ENCODE peak calls at places on chromosome 17, in nine cellular contexts. C is lower lobe of right lung, H is dorsolateral prefrontal cortex, E is endothelial cell of umbilical vein, W is lower leg skin, M is astrocyte of the spinal cord, J is cardiac muscle cell, L is HCT116, G is esophagus muscularis mucosa. I is an unnamed sample.

GRCh38 chr17:80750263-80750662 is 205.6 kb downstream of the RPTOR start:
- DNase-seq in C (no peak), H (no peak), E (peak), W (no peak), M (no peak), J (no peak), L (no peak), G (no peak), I (no peak)

GRCh38 chr17:57999496-58000017 is 7.5 kb downstream of the SRSF1 start:
- DNase-seq in C (no peak), H (no peak), E (peak), W (no peak), M (peak), J (peak), L (peak), G (no peak), I (peak)

GRCh38 chr17:61770752-61771533 is 92.4 kb downstream of the BRIP1 start:
- DNase-seq in C (no peak), H (no peak), E (no peak), W (no peak), M (peak), J (peak), L (no peak), G (no peak), I (peak)

GRCh38 chr17:70110443-70110880 is 35.4 kb downstream of the KCNJ16 start:
- DNase-seq in C (no peak), H (no peak), E (peak), W (no peak), M (peak), J (peak), L (no peak), G (no peak), I (peak)

GRCh38 chr17:79483122-79483521 is 127.7 kb downstream of the RBFOX3 start:
- DNase-seq in C (no peak), H (no peak), E (no peak), W (no peak), M (no peak), J (no peak), L (no peak), G (no peak), I (no peak)

GRCh38 chr17:32123782-32124181 is 18.5 kb upstream of the RHOT1 start:
- DNase-seq in C (no peak), H (no peak), E (no peak), W (peak), M (peak), J (peak), L (no peak), G (no peak), I (no peak)

GRCh38 chr17:36601303-36602029 is at the start of gene MRM1:
- DNase-seq in C (peak), H (peak), E (peak), W (peak), M (peak), J (peak), L (peak), G (peak), I (peak)

GRCh38 chr17:80260791-80261158 is at the start of gene RNF213:
- DNase-seq in C (peak), H (no peak), E (peak), W (peak), M (peak), J (peak), L (no peak), G (no peak), I (no peak)

GRCh38 chr17:19249681-19250080 is 12.5 kb downstream of the EPN2 start:
- DNase-seq in C (no peak), H (no peak), E (peak), W (no peak), M (peak), J (peak), L (no peak), G (no peak), I (peak)

GRCh38 chr17:57810740-57811632 is 38.9 kb downstream of the MRPS23 start:
- DNase-seq in C (no peak), H (no peak), E (no peak), W (peak), M (peak), J (peak), L (no peak), G (peak), I (peak)

GRCh38 chr17:8494021-8494420 is 58.3 kb downstream of the NDEL1 start:
- DNase-seq in C (no peak), H (no peak), E (no peak), W (peak), M (no peak), J (no peak), L (no peak), G (no peak), I (no peak)

GRCh38 chr17:64411999-64412771 is 21.5 kb upstream of the PECAM1 start:
- DNase-seq in C (peak), H (peak), E (peak), W (peak), M (peak), J (peak), L (no peak), G (no peak), I (no peak)

GRCh38 chr17:30405161-30405560 is 26.4 kb downstream of the CPD start:
- DNase-seq in C (no peak), H (no peak), E (no peak), W (no peak), M (no peak), J (no peak), L (peak), G (no peak), I (no peak)

GRCh38 chr17:78365561-78366108 is 5.8 kb upstream of the SOCS3 start:
- DNase-seq in C (no peak), H (no peak), E (no peak), W (no peak), M (peak), J (peak), L (no peak), G (no peak), I (peak)

GRCh38 chr17:63998721-63999679 is 849 bp downstream of the PRR29 start:
- DNase-seq in C (peak), H (peak), E (no peak), W (peak), M (no peak), J (no peak), L (no peak), G (no peak), I (no peak)

GRCh38 chr17:30831257-30831656 is 509 bp upstream of the ATAD5 start:
- DNase-seq in C (no peak), H (no peak), E (no peak), W (no peak), M (no peak), J (no peak), L (no peak), G (no peak), I (no peak)

GRCh38 chr17:1043601-1044251 is 46.8 kb downstream of the TIMM22 start:
- DNase-seq in C (peak), H (no peak), E (peak), W (no peak), M (no peak), J (peak), L (no peak), G (no peak), I (no peak)

GRCh38 chr17:78883090-78883532 is 19.9 kb downstream of the CEP295NL start:
- DNase-seq in C (peak), H (no peak), E (no peak), W (peak), M (peak), J (peak), L (peak), G (peak), I (no peak)

GRCh38 chr17:1487939-1488825 is 4.3 kb downstream of the MYO1C start:
- DNase-seq in C (peak), H (peak), E (peak), W (peak), M (peak), J (peak), L (no peak), G (no peak), I (peak)

GRCh38 chr17:43449470-43450202 is 34.1 kb upstream of the DHX8 start:
- DNase-seq in C (no peak), H (no peak), E (no peak), W (no peak), M (no peak), J (no peak), L (no peak), G (no peak), I (no peak)

GRCh38 chr17:60077672-60078519 is 825 bp downstream of the HEATR6 start:
- DNase-seq in C (no peak), H (no peak), E (no peak), W (no peak), M (peak), J (peak), L (no peak), G (no peak), I (no peak)

GRCh38 chr17:65231662-65232335 is 94.6 kb downstream of the RGS9 start:
- DNase-seq in C (no peak), H (no peak), E (peak), W (no peak), M (peak), J (peak), L (peak), G (no peak), I (peak)

GRCh38 chr17:7654832-7655540 is 4.3 kb downstream of the ATP1B2 start:
- DNase-seq in C (no peak), H (no peak), E (no peak), W (no peak), M (no peak), J (peak), L (no peak), G (no peak), I (no peak)

GRCh38 chr17:16383216-16383615 is 2.3 kb downstream of the UBB start:
- DNase-seq in C (no peak), H (no peak), E (no peak), W (no peak), M (no peak), J (no peak), L (no peak), G (no peak), I (no peak)

GRCh38 chr17:1485748-1486376 is 6.6 kb downstream of the MYO1C start:
- DNase-seq in C (peak), H (no peak), E (peak), W (peak), M (peak), J (peak), L (no peak), G (no peak), I (no peak)

GRCh38 chr17:78240012-78240655 is 8.7 kb downstream of the TMEM235 start:
- DNase-seq in C (no peak), H (no peak), E (no peak), W (no peak), M (no peak), J (no peak), L (no peak), G (no peak), I (no peak)

GRCh38 chr17:17403899-17404576 is 72.8 kb upstream of the MED9 start:
- DNase-seq in C (no peak), H (no peak), E (peak), W (no peak), M (no peak), J (no peak), L (no peak), G (no peak), I (no peak)

DNA sequence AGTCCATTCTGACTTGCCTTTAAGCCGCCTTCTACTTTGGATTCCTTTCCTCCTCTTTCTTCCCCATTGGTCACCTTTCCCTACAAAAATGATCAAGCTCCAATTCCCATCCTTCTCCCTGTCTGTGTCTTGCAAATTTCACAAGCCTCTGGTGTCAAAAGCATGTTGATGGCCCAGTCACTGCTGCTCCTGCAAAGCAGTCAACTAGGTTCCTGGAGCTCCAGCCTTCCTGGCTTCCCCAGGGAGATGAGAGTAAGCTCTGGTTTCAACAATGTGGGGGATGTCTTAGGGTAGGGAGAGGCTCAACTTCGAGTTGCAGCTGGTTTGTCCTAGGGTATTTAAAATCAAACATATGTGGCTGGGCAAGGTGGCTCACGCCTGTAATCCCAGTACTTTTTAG is 36.1 kb upstream of the HELZ start:
- DNase-seq in C (no peak), H (no peak), E (no peak), W (no peak), M (no peak), J (no peak), L (no peak), G (no peak), I (no peak)
- H3K4me3 ChIP-seq in C (no peak), H (no peak), E (no peak), W (no peak), M (no peak), J (no peak), L (no peak), G (no peak), I (no peak)

GRCh38 chr17:39462644-39463375 is 1.5 kb downstream of the CDK12 start:
- DNase-seq in C (peak), H (no peak), E (peak), W (peak), M (no peak), J (peak), L (no peak), G (no peak), I (no peak)

GRCh38 chr17:39461113-39461910 is at the start of gene CDK12:
- DNase-seq in C (peak), H (peak), E (peak), W (peak), M (peak), J (peak), L (peak), G (peak), I (peak)

DNA sequence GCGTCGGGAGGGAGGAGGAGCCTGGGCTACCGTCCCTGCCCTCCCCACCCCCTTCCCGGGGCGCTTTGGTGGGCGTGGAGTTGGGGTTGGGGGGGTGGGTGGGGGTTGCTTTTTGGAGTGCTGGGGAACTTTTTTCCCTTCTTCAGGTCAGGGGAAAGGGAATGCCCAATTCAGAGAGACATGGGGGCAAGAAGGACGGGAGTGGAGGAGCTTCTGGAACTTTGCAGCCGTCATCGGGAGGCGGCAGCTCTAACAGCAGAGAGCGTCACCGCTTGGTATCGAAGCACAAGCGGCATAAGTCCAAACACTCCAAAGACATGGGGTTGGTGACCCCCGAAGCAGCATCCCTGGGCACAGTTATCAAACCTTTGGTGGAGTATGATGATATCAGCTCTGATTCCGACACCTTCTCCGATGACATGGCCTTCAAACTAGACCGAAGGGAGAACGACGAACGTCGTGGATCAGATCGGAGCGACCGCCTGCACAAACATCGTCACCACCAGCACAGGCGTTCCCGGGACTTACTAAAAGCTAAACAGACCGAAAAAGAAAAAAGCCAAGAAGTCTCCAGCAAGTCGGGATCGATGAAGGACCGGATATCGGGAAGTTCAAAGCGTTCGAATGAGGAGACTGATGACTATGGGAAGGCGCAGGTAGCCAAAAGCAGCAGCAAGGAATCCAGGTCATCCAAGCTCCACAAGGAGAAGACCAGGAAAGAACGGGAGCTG is 790 bp downstream of the CDK12 start:
- DNase-seq in C (no peak), H (no peak), E (peak), W (peak), M (peak), J (no peak), L (no peak), G (no peak), I (peak)
- TF ChIP-seq CTCF in C (no peak), H (no peak), E (no peak), W (no peak), M (no peak), J (no peak), L (no peak), G (no peak), I (no peak)

GRCh38 chr17:27338536-27338985 is 44.6 kb downstream of the WSB1 start:
- DNase-seq in C (no peak), H (no peak), E (no peak), W (no peak), M (no peak), J (no peak), L (no peak), G (no peak), I (no peak)
- H3K4me3 ChIP-seq in C (no peak), H (no peak), E (no peak), W (no peak), M (no peak), J (no peak), L (no peak), G (no peak), I (no peak)

DNA sequence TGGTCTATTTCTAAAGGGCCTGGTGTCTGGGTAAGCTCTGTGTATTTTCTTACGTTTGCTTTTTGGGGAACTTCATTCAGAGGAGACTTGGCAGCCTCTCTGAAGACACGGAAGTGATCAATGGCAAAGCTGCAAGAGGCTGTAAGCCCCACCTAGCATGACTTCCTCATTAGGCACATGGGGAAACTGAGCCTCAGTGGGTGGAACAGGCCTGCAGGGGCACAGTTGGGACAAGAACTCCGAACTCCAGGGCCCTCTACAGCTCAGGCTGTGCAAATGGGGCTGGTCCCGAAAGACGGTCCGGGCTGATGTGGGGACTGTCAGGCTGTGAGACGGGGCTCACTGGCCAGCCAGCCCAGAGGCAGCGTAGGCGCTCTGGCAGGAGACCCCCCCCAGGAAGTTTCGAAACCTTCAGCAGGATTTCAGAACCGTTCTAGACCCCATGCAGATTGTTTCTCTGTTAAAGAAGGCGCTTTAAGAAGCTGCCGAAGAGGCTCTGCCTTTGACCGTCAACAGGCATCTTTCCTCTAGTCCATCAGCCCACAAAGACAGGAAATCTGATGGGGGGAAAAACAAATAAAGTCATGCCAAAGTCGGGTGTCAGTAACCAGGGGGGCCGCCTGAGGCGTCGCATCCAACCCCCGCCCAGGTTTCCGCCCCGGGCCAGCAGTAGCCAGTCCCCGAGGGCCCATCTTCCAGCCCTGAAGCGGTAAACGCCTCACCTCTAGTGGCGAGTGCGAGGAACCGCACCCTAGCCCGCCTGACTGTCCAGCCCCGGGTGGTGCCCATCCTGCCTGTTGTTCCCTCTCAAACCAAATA is 79.8 kb upstream of the TBC1D3K start:
- DNase-seq in C (peak), H (no peak), E (peak), W (peak), M (peak), J (peak), L (peak), G (no peak), I (no peak)
- TF ChIP-seq CTCF in C (peak), H (peak), E (peak), W (no peak), M (peak), J (peak), L (peak), G (peak), I (peak)

GRCh38 chr17:39775075-39775474 is 37.3 kb downstream of the GRB7 start:
- DNase-seq in C (no peak), H (no peak), E (no peak), W (no peak), M (no peak), J (no peak), L (no peak), G (no peak), I (no peak)
- H3K4me3 ChIP-seq in C (peak), H (no peak), E (no peak), W (no peak), M (no peak), J (no peak), L (no peak), G (no peak), I (no peak)

GRCh38 chr17:28744104-28744801 is 442 bp downstream of the TRAF4 start:
- DNase-seq in C (peak), H (no peak), E (peak), W (no peak), M (peak), J (peak), L (no peak), G (no peak), I (no peak)
- TF ChIP-seq CTCF in C (no peak), H (no peak), E (no peak), W (no peak), M (no peak), J (no peak), L (no peak), G (no peak), I (no peak)

DNA sequence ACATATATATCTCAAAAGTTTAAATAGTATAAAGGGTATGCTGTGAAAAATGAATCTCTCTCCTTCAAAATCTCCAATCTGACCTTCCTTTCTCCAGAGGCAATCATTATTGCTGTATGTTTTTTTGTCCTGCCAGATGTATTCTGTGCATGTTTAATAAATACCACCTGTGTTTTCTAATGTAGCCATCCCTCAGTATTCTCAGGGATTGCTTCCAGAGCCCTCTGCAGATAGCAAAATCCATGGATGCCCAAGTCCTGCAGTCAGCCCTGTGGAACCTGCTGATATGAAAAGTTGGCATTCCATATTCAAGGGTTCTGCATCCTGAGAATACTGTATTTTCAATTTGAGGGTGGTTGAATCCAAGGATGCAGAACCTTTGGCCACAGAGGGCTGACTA is 42.9 kb downstream of the BPTF start:
- DNase-seq in C (no peak), H (no peak), E (no peak), W (no peak), M (no peak), J (no peak), L (no peak), G (no peak), I (no peak)
- H3K4me3 ChIP-seq in C (no peak), H (no peak), E (no peak), W (no peak), M (no peak), J (no peak), L (no peak), G (no peak), I (no peak)

GRCh38 chr17:55661359-55661758 is 61.3 kb downstream of the TMEM100 start:
- DNase-seq in C (no peak), H (no peak), E (peak), W (no peak), M (no peak), J (no peak), L (no peak), G (no peak), I (no peak)

GRCh38 chr17:55661963-55662834 is 60.5 kb downstream of the TMEM100 start:
- DNase-seq in C (no peak), H (no peak), E (peak), W (no peak), M (no peak), J (no peak), L (no peak), G (no peak), I (no peak)

GRCh38 chr17:55663395-55663794 is 59.3 kb downstream of the TMEM100 start:
- DNase-seq in C (no peak), H (no peak), E (no peak), W (no peak), M (no peak), J (no peak), L (no peak), G (no peak), I (no peak)

GRCh38 chr17:55659661-55660060 is 63.0 kb downstream of the TMEM100 start:
- DNase-seq in C (no peak), H (no peak), E (no peak), W (no peak), M (no peak), J (no peak), L (no peak), G (no peak), I (no peak)

GRCh38 chr17:55660171-55660886 is 62.3 kb downstream of the TMEM100 start:
- DNase-seq in C (no peak), H (no peak), E (peak), W (no peak), M (no peak), J (peak), L (no peak), G (no peak), I (no peak)
- TF ChIP-seq CTCF in C (no peak), H (no peak), E (no peak), W (no peak), M (no peak), J (no peak), L (no peak), G (no peak), I (no peak)

I was measured in astrocyte of the cerebellum.